ENCODE peak calls at places on chromosomes 7 and 10, in five cellular contexts. O is SHP77 treated with DMSO at 0.1 percent for 48 hours, Q is MCF 10A, D is head of caudate nucleus, U is heart right ventricle. B is an unnamed sample.

GRCh38 chr10:16612148-16612742 is 90.6 kb upstream of the C1QL3 start:
- DNase-seq in D (peak), U (no peak), Q (peak), O (no peak), B (no peak)

GRCh38 chr10:118974951-118975350 is 54.6 kb upstream of the NANOS1 start:
- DNase-seq in U (no peak), O (no peak), Q (no peak), D (no peak), B (no peak)

GRCh38 chr10:124292911-124293640 is 125.6 kb downstream of the OAT start:
- DNase-seq in U (no peak), Q (no peak), D (no peak), O (no peak), B (peak)

GRCh38 chr10:119330342-119330741 is 123.0 kb downstream of the GRK5 start:
- DNase-seq in Q (no peak), D (no peak), O (no peak), U (no peak), B (no peak)

GRCh38 chr7:100208911-100209408 is 10.8 kb upstream of the PVRIG start:
- DNase-seq in O (no peak), D (no peak), Q (no peak), U (no peak), B (no peak)

GRCh38 chr10:122504551-122504950 is 43.2 kb downstream of the HTRA1 start:
- DNase-seq in O (peak), U (peak), Q (peak), D (peak), B (peak)

GRCh38 chr10:82674036-82674435 is 799.0 kb downstream of the NRG3 start:
- DNase-seq in U (no peak), D (no peak), Q (peak), O (no peak), B (no peak)

GRCh38 chr7:2258661-2259365 is 16.8 kb downstream of the NUDT1 start:
- DNase-seq in U (no peak), O (no peak), Q (no peak), D (no peak), B (no peak)

GRCh38 chr7:13231216-13231615 is 543.8 kb downstream of the ARL4A start:
- DNase-seq in D (no peak), O (no peak), Q (no peak), U (no peak), B (no peak)

GRCh38 chr7:73830618-73830871 is 251 bp upstream of the CLDN4 start:
- DNase-seq in U (no peak), O (no peak), Q (no peak), D (no peak), B (no peak)

GRCh38 chr7:128402346-128402745 is 7.4 kb downstream of the IMPDH1 start:
- DNase-seq in Q (no peak), U (no peak), D (no peak), O (no peak), B (no peak)

GRCh38 chr7:102111758-102112119 is 174.9 kb upstream of the SH2B2 start:
- DNase-seq in D (peak), Q (no peak), U (no peak), O (no peak), B (peak)

GRCh38 chr10:73169320-73169719 is 1.4 kb downstream of the FAM149B1 start:
- DNase-seq in Q (no peak), O (no peak), U (no peak), D (no peak), B (no peak)

GRCh38 chr10:114394531-114394930 is 9.8 kb downstream of the AFAP1L2 start:
- DNase-seq in O (no peak), Q (peak), D (no peak), U (no peak), B (no peak)

GRCh38 chr7:102432476-102433318 is 678 bp upstream of the ORAI2 start:
- DNase-seq in D (no peak), O (no peak), Q (no peak), U (no peak), B (no peak)

GRCh38 chr7:148625342-148625741 is 34.8 kb downstream of the C7orf33 start:
- DNase-seq in U (no peak), Q (no peak), O (no peak), D (no peak), B (no peak)

B was measured in mesenteric fat pad.